ENCODE peak calls at places on chromosome 19, in six cellular contexts. B, L, Q, E, C and P are unnamed samples.

GRCh38 chr19:10305139-10305806 is 4.3 kb downstream of the ZGLP1 start:
- DNase-seq in Q (no peak), E (no peak), C (no peak), B (no peak), L (no peak), P (peak; percentile 68)

GRCh38 chr19:40506099-40506498 is 39.3 kb downstream of the SPTBN4 start:
- DNase-seq in Q (no peak), B (no peak), E (no peak), L (no peak), C (no peak), P (no peak)

GRCh38 chr19:6723738-6724137 is 3.3 kb upstream of the C3 start:
- DNase-seq in Q (no peak), B (no peak), C (no peak), L (no peak), E (no peak), P (peak; percentile 45)

GRCh38 chr19:11496391-11497163 is 9.1 kb downstream of the ZNF653 start:
- DNase-seq in B (peak; percentile 56), C (peak; percentile 85), Q (peak; percentile 57), L (peak; percentile 63), E (peak; percentile 57), P (peak; percentile 72)

GRCh38 chr19:2575734-2576481 is 100.0 kb downstream of the GADD45B start:
- DNase-seq in L (peak; percentile 78), E (peak; percentile 84), B (no peak), C (peak; percentile 73), Q (no peak), P (no peak)

GRCh38 chr19:10670187-10670586 is 16.0 kb downstream of the ILF3 start:
- DNase-seq in E (no peak), B (no peak), L (no peak), Q (no peak), C (no peak), P (no peak)

GRCh38 chr19:28443361-28443760 is 769.6 kb downstream of the UQCRFS1 start:
- DNase-seq in Q (no peak), L (no peak), C (no peak), B (no peak), E (no peak), P (no peak)

GRCh38 chr19:18363787-18364186 is 22.2 kb upstream of the GDF15 start:
- DNase-seq in Q (no peak), B (no peak), L (no peak), E (no peak), C (no peak), P (no peak)

GRCh38 chr19:5443723-5444122 is 11.5 kb upstream of the ZNRF4 start:
- DNase-seq in E (no peak), C (no peak), L (no peak), Q (no peak), B (no peak), P (no peak)

GRCh38 chr19:5824791-5825577 is 14.5 kb downstream of the FUT6 start:
- DNase-seq in L (no peak), B (no peak), Q (no peak), C (no peak), E (no peak), P (no peak)

GRCh38 chr19:42172261-42172660 is 40.0 kb upstream of the POU2F2 start:
- DNase-seq in Q (no peak), L (no peak), E (no peak), B (no peak), C (no peak), P (no peak)

GRCh38 chr19:1856698-1857603 is 6.4 kb downstream of the KLF16 start:
- DNase-seq in E (peak; percentile 50), C (peak; percentile 65), B (no peak), L (peak; percentile 82), Q (no peak), P (peak; percentile 92)

GRCh38 chr19:45030825-45031224 is 8.0 kb upstream of the CLASRP start:
- DNase-seq in L (no peak), B (no peak), C (no peak), E (no peak), Q (no peak), P (no peak)

GRCh38 chr19:47021536-47022139 is 2.0 kb downstream of the NPAS1 start:
- DNase-seq in B (no peak), Q (no peak), C (no peak), L (no peak), E (no peak), P (no peak)

GRCh38 chr19:31254611-31255010 is 94.6 kb downstream of the TSHZ3 start:
- DNase-seq in L (no peak), B (no peak), E (no peak), C (no peak), Q (no peak), P (no peak)

GRCh38 chr19:33673258-33673875 is 51.6 kb downstream of the CHST8 start:
- DNase-seq in C (no peak), B (no peak), Q (no peak), E (no peak), L (no peak), P (no peak)

GRCh38 chr19:35870798-35871197 is 2.4 kb downstream of the APLP1 start:
- DNase-seq in B (no peak), L (no peak), Q (no peak), C (no peak), E (no peak), P (no peak)

GRCh38 chr19:13689050-13689449 is 75.3 kb upstream of the MRI1 start:
- DNase-seq in E (no peak), C (peak; percentile 51), Q (peak; percentile 33), L (no peak), B (peak; percentile 14), P (no peak)

GRCh38 chr19:45385392-45386221 is 15.2 kb upstream of the ERCC2 start:
- DNase-seq in C (no peak), Q (no peak), B (no peak), L (no peak), E (no peak), P (no peak)

GRCh38 chr19:35153701-35154534 is 617 bp upstream of the FXYD5 start:
- DNase-seq in E (no peak), L (peak; percentile 33), C (peak; percentile 44), B (no peak), Q (peak; percentile 59), P (peak; percentile 68)

GRCh38 chr19:55255618-55256423 is 3.0 kb downstream of the PPP6R1 start:
- DNase-seq in B (no peak), E (no peak), C (no peak), L (no peak), Q (no peak), P (no peak)

GRCh38 chr19:3544742-3545668 is 6.0 kb downstream of the TEKTIP1 start:
- DNase-seq in E (peak; percentile 74), C (peak; percentile 79), Q (peak; percentile 20), B (peak; percentile 55), L (peak; percentile 76), P (peak; percentile 84)

GRCh38 chr19:13132471-13133166 is 14.6 kb downstream of the NACC1 start:
- DNase-seq in L (no peak), Q (no peak), B (no peak), C (no peak), E (no peak), P (no peak)

GRCh38 chr19:30174357-30174645 is 197.9 kb upstream of the ZNF536 start:
- DNase-seq in L (no peak), E (no peak), B (no peak), C (no peak), Q (no peak), P (no peak)

GRCh38 chr19:40982594-40983101 is 8.4 kb upstream of the CYP2B6 start:
- DNase-seq in C (no peak), E (no peak), L (no peak), Q (no peak), B (no peak), P (no peak)

GRCh38 chr19:46813570-46814358 is 25.4 kb upstream of the SLC1A5 start:
- DNase-seq in E (peak; percentile 81), L (peak; percentile 90), Q (no peak), B (no peak), C (no peak), P (peak; percentile 88)

GRCh38 chr19:5718579-5719273 is 1.2 kb downstream of the LONP1 start:
- DNase-seq in Q (no peak), B (no peak), E (no peak), L (no peak), C (no peak), P (no peak)

GRCh38 chr19:19505669-19506326 is 9.6 kb downstream of the TSSK6 start:
- DNase-seq in L (no peak), Q (no peak), E (no peak), C (no peak), B (no peak), P (no peak)
- H3K36me3 ChIP-seq in L (no peaks in the 10 kb centered on the region), Q (peaks cover 58% of the 10 kb centered on the region), E (peaks cover 77% of the 10 kb centered on the region), C (peaks cover 43% of the 10 kb centered on the region), B (peaks cover 82% of the 10 kb centered on the region), P (peaks cover 78% of the 10 kb centered on the region)

DNA sequence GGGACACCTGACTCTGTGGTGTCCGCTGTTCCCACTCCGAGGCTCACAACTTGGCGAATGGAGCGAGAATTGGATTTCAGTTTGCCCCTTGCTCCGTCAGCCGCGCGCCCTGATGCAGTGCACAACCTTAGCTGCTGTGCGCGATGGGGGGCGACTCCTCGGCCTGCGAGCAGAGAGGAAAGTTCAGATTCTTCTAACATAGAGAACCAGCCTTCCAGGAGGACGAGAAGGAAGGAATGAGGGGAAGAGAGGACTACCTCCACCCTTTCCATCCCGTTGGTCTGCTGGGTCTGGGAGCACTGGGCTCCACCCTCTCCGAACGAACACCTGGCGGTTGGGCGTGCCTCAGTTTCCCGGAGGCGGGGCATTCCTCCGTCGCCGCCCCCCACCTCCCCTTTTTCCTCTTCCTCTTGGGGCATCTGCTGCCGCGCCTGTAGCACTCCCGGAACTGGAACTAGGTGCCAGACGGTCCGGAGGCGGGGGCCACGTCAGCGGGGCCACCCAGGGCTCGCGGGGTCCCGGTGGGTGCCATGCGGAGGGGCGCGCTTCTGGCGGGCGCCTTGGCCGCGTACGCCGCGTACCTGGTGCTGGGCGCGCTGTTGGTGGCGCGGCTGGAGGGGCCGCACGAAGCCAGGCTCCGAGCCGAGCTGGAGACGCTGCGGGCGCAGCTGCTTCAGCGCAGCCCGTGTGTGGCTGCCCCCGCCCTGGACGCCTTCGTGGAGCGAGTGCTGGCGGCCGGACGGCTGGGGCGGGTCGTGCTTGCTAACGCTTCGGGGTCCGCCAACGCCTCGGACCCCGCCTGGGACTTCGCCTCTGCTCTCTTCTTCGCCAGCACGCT is at the start of gene KCNK6:
- DNase-seq in B (no peak), E (peak; percentile 22), C (no peak), Q (no peak), L (peak; percentile 73), P (peak; percentile 73)
- H3K4me1 ChIP-seq in B (peaks cover 7% of the 10 kb centered on the region), E (no peaks in the 10 kb centered on the region), C (peaks cover 2% of the 10 kb centered on the region), Q (peaks cover 11% of the 10 kb centered on the region), L (peaks cover 13% of the 10 kb centered on the region), P (peaks cover 66% of the 10 kb centered on the region)

GRCh38 chr19:48794291-48794690 is 16.5 kb downstream of the BCAT2 start:
- DNase-seq in L (no peak), B (no peak), E (no peak), Q (no peak), C (no peak), P (no peak)

GRCh38 chr19:48796468-48797083 is 14.3 kb downstream of the BCAT2 start:
- DNase-seq in B (no peak), E (no peak), Q (no peak), C (no peak), L (peak; percentile 44), P (no peak)

GRCh38 chr19:48797103-48797502 is 13.7 kb downstream of the BCAT2 start:
- DNase-seq in C (no peak), Q (no peak), L (no peak), E (no peak), B (no peak), P (no peak)

GRCh38 chr19:48795855-48796142 is 15.0 kb downstream of the BCAT2 start:
- DNase-seq in L (peak; percentile 61), B (no peak), E (no peak), C (no peak), Q (no peak), P (no peak)

GRCh38 chr19:48795055-48795854 is 15.6 kb downstream of the BCAT2 start:
- DNase-seq in E (peak; percentile 90), B (peak; percentile 91), C (peak; percentile 92), L (peak; percentile 92), Q (no peak), P (peak; percentile 94)
- H3K4me3 ChIP-seq in E (peak overlapping the region; percentile 23), B (peak overlapping the region; percentile 72), C (peak overlapping the region; percentile 62), L (peak overlapping the region; percentile 33), Q (no peak overlapping the region), P (peak overlapping the region; percentile 58)

GRCh38 chr19:812819-813358 is 8.9 kb downstream of the PLPPR3 start:
- DNase-seq in Q (no peak), B (no peak), C (no peak), E (no peak), L (no peak), P (no peak)
- H3K36me3 ChIP-seq in Q (peaks cover 57% of the 10 kb centered on the region), B (peaks cover 78% of the 10 kb centered on the region), C (peaks cover 67% of the 10 kb centered on the region), E (peaks cover 83% of the 10 kb centered on the region), L (no peaks in the 10 kb centered on the region), P (peaks cover 52% of the 10 kb centered on the region)